ENCODE peak calls at places on chromosomes 13 and 19, in four cellular contexts. C is cardiac fibroblast, D is fibroblast of lung, Y is fibroblast of mammary gland. F is an unnamed sample.
A peak's percentile ranks its signal among the peaks of the same experiment; 100 is the strongest.

GRCh38 chr13:90448466-90449037 is 898.9 kb upstream of the MIR17HG start:
- DNase-seq in Y (no peak), D (peak; percentile 73), C (peak; percentile 79), F (peak; percentile 21)

GRCh38 chr13:20721454-20722357 is 18.2 kb downstream of the IL17D start:
- DNase-seq in Y (peak; percentile 64), C (peak; percentile 72), D (peak; percentile 66), F (peak; percentile 53)

GRCh38 chr19:19444694-19445155 is 39.2 kb downstream of the GATAD2A start:
- DNase-seq in C (peak; percentile 61), Y (peak; percentile 30), D (peak; percentile 40), F (peak; percentile 35)

GRCh38 chr19:56312787-56313343 is 1.8 kb downstream of the ZSCAN5A start:
- DNase-seq in D (no peak), C (no peak), Y (no peak), F (no peak)

GRCh38 chr13:25906211-25906661 is 145.6 kb downstream of the SHISA2 start:
- DNase-seq in C (no peak), Y (no peak), D (no peak), F (no peak)

GRCh38 chr13:101417043-101417406 is 717 bp upstream of the NALCN start:
- DNase-seq in C (peak; percentile 45), Y (peak; percentile 55), D (peak; percentile 64), F (peak; percentile 76)

GRCh38 chr13:113900646-113901045 is 36.8 kb upstream of the GAS6 start:
- DNase-seq in C (no peak), D (no peak), Y (no peak), F (no peak)

GRCh38 chr13:73714522-73714921 is 419.7 kb downstream of the KLF12 start:
- DNase-seq in D (no peak), C (no peak), Y (no peak), F (no peak)

GRCh38 chr19:31350033-31350692 is 927 bp upstream of the TSHZ3 start:
- DNase-seq in D (no peak), Y (no peak), C (peak; percentile 52), F (no peak)

GRCh38 chr13:106493569-106493968 is 41.9 kb downstream of the EFNB2 start:
- DNase-seq in D (no peak), C (no peak), Y (no peak), F (no peak)

GRCh38 chr19:19420570-19421301 is 15.3 kb downstream of the GATAD2A start:
- DNase-seq in Y (no peak), D (peak; percentile 38), C (no peak), F (no peak)

GRCh38 chr13:80498433-80498832 is 157.5 kb upstream of the SPRY2 start:
- DNase-seq in D (no peak), Y (no peak), C (no peak), F (no peak)

GRCh38 chr13:73698859-73699258 is 435.3 kb downstream of the KLF12 start:
- DNase-seq in C (no peak), Y (peak; percentile 40), D (peak; percentile 36), F (no peak)

GRCh38 chr19:43749898-43750297 is 4.9 kb downstream of the SMG9 start:
- DNase-seq in Y (no peak), C (no peak), D (no peak), F (no peak)

GRCh38 chr19:41926861-41927809 is 1.1 kb downstream of the ERFL start:
- DNase-seq in C (no peak), Y (no peak), D (no peak), F (no peak)

GRCh38 chr19:56476671-56477428 is at the start of gene ZNF667:
- DNase-seq in C (peak; percentile 47), D (peak; percentile 71), Y (peak; percentile 55), F (peak; percentile 37)

GRCh38 chr13:90640976-90641375 is 706.5 kb upstream of the MIR17HG start:
- DNase-seq in C (peak; percentile 74), Y (peak; percentile 38), D (peak; percentile 70), F (peak; percentile 66)

GRCh38 chr19:459724-460511 is 915 bp downstream of the SHC2 start:
- DNase-seq in C (peak; percentile 20), Y (no peak), D (peak; percentile 27), F (no peak)

GRCh38 chr19:33219261-33219812 is 6.3 kb downstream of the SLC7A10 start:
- DNase-seq in Y (no peak), C (peak; percentile 20), D (peak; percentile 88), F (no peak)

GRCh38 chr13:44236370-44236769 is 137.3 kb upstream of the SERP2 start:
- DNase-seq in C (peak; percentile 46), Y (peak; percentile 84), D (no peak), F (peak; percentile 69)

GRCh38 chr13:42807866-42808265 is 26.5 kb downstream of the FAM216B start:
- DNase-seq in Y (peak; percentile 85), C (peak; percentile 20), D (peak; percentile 43), F (peak; percentile 92)

GRCh38 chr19:12833747-12834417 is 497 bp downstream of the RTBDN start:
- DNase-seq in C (peak; percentile 8), Y (no peak), D (no peak), F (no peak)

GRCh38 chr19:11397089-11397610 is 13.0 kb upstream of the EPOR start:
- DNase-seq in C (no peak), Y (no peak), D (no peak), F (no peak)

GRCh38 chr13:89832827-89833226 is 1514.7 kb upstream of the MIR17HG start:
- DNase-seq in C (no peak), Y (no peak), D (no peak), F (peak; percentile 10)

GRCh38 chr13:26861951-26862350 is 101.4 kb upstream of the GPR12 start:
- DNase-seq in D (no peak), C (peak; percentile 1), Y (no peak), F (no peak)

GRCh38 chr19:3151563-3152430 is 16.0 kb downstream of the GNA15 start:
- DNase-seq in D (no peak), C (peak; percentile 33), Y (no peak), F (peak; percentile 54)

GRCh38 chr19:3150739-3151329 is 15.0 kb downstream of the GNA15 start:
- DNase-seq in D (no peak), Y (no peak), C (no peak), F (no peak)

GRCh38 chr19:3154957-3155736 is 19.3 kb downstream of the GNA15 start:
- DNase-seq in C (peak; percentile 99), Y (peak; percentile 100), D (peak; percentile 99), F (peak; percentile 100)

GRCh38 chr19:3152431-3152780 is 16.6 kb downstream of the GNA15 start:
- DNase-seq in C (no peak), Y (no peak), D (no peak), F (no peak)

DNA sequence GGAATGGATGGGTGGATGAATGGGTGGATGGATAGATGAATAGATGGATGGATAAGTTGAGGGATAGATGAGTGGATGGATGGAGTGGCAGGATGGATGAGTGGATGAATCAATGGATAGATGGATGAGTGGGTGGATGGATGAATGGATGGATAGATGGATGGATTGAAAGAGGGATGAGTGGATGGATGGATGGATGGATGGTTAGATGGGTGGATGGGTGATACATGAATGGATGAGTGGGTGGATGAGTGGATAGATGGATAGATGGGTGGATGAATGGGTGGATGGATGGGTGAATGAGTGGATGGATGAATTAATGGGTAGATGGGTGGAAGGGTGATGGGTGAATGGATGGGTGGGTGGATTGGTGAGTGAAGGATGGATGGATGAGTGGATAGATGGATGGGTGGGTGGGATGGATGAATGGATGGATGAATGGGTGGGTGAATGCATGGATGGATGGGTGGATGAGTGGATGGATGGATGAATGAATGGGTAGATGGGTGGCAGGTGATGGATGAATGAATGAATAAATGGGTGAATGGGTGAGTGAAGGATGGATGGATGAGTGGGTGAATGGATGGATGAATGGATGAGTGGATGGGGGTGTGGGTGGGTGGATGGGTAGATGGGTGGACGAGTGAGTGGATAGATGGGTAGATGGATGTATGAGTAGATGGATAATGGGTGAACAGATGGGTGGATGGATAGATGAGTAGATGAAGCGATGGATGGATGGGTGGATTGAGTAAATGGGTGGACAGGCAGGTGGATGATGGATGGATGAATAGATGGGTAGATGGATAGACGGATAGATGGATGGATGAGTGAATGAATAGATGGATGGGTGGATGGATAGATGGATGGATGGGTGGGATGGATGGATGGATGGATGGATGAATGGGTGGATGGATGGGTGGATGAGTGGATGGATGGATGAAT is 17.7 kb downstream of the GNA15 start:
- DNase-seq in C (no peak), Y (no peak), D (no peak), F (no peak)
- H3K4me3 ChIP-seq in C (no peak overlapping the region), Y (no peak overlapping the region), D (no peak overlapping the region), F (no peak overlapping the region)

GRCh38 chr13:45782327-45783045 is 69.1 kb downstream of the SIAH3 start:
- DNase-seq in C (no peak), D (no peak), Y (no peak), F (no peak)

GRCh38 chr13:45778897-45779296 is 72.7 kb downstream of the SIAH3 start:
- DNase-seq in D (no peak), Y (no peak), C (no peak), F (no peak)

GRCh38 chr13:45779901-45780300 is 71.7 kb downstream of the SIAH3 start:
- DNase-seq in Y (no peak), D (no peak), C (no peak), F (peak; percentile 6)

GRCh38 chr13:45783346-45784043 is 68.1 kb downstream of the SIAH3 start:
- DNase-seq in D (no peak), C (no peak), Y (no peak), F (no peak)

DNA sequence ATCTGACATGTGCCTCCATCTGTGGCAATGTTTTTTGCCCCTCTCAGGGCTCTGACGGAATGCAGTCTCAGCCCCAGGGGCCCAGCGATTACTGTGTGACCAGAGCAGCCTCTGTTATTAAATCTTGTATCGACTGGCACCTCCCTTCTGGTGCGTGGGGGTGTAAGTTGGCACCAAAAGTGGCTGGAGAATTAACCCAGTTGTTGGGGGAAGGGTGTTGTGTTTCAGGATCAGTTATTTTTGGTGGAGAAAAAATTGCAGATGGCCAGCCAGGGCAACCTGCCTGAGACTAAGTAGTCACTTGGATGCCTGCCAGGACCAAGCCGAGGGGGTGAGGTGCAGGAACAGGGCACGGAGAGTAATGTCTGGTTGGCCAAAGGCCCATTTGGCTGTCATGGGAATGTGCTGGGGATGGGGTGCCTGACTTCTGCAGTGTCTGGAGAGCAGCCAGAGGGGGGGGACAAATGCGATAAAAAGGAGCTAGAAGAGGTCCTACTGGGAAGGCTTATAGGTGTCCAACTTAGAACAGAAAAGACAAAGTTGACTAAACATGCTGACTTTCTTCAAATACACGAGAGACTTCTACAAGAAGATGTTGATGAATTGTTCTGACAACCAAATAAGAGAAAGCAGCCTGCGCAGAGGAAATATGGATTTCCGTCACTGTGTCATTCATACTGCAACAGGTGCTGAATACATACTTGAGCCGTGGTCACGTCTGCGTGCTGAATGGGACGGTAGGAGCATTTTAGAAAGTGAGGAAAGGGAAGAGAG is 69.8 kb downstream of the SIAH3 start:
- DNase-seq in Y (peak; percentile 2), D (peak; percentile 47), C (peak; percentile 10), F (peak; percentile 10)
- H3K4me3 ChIP-seq in Y (no peak overlapping the region), D (no peak overlapping the region), C (no peak overlapping the region), F (no peak overlapping the region)

DNA sequence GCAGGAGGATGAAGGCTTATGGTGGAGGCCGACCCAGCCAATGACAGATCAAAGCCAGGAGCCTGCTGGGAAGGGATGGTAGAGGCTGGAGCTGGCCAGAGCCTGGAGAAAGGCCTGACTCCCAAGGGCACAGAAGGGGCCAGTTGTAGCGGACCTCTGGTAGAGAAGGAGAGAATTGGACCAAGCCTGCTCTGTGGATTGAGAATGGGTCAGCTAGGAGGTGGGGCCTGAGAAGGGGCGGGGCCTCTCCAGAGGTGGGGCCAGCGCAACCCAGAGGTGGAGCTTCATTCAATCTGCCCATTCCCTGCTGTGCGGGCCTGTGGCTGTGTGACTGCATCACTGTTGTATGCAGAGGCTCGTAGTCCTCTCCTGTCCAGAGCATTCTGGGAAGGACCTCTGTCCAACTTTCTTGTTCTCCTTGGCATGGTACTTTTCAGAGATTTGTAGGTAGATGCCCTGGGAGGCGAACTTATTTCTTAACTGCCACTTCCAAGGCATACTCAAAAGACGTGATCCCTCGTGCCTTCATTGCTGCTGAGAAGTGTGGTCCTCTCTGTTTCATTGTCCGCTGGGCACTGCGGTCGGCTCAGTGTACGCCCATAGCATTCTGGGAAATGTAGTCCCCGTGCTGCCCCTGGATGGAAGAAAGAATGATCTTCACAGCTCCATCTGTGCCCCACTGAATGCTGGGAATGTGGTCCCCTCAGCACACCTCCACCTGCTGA is 6.7 kb downstream of the GRIN2D start:
- DNase-seq in C (peak; percentile 70), D (peak; percentile 76), Y (peak; percentile 91), F (peak; percentile 53)
- H3K4me3 ChIP-seq in C (peak overlapping the region; percentile 5), D (no peak overlapping the region), Y (peak overlapping the region; percentile 47), F (peak overlapping the region; percentile 5)

GRCh38 chr19:35556846-35557538 is 6.5 kb downstream of the ATP4A start:
- DNase-seq in Y (no peak), C (no peak), D (no peak), F (no peak)
- H3K4me3 ChIP-seq in Y (no peak overlapping the region), C (no peak overlapping the region), D (no peak overlapping the region), F (no peak overlapping the region)

F was measured in bronchial epithelial cell.